ENCODE peak calls at places on chromosomes 3 and 15, in six cellular contexts. I is IMR-90, K is H1, R is neuronal stem cell, E is trophoblast cell, S is mesenchymal stem cell. V is an unnamed sample.

GRCh38 chr3:81760215-81760614 is 1.2 kb downstream of the GBE1 start:
- DNase-seq in S (no peak), I (no peak), K (no peak), E (no peak), R (no peak), V (no peak)

GRCh38 chr3:195001961-195002861 is 268.7 kb downstream of the XXYLT1 start:
- DNase-seq in R (peak), S (peak), E (no peak), I (peak), K (peak), V (peak)

GRCh38 chr15:52163321-52164190 is 27.6 kb downstream of the GNB5 start:
- DNase-seq in R (no peak), I (no peak), S (no peak), K (peak), E (no peak), V (peak)

GRCh38 chr3:42746455-42747450 is 26.3 kb downstream of the CCDC13 start:
- DNase-seq in R (no peak), S (peak), I (peak), K (peak), E (no peak), V (peak)

GRCh38 chr3:105385868-105386508 is 19.3 kb downstream of the ALCAM start:
- DNase-seq in K (no peak), S (no peak), I (no peak), R (no peak), E (no peak), V (no peak)

GRCh38 chr3:177751770-177752169 is 554.5 kb upstream of the TBL1XR1 start:
- DNase-seq in S (no peak), R (no peak), E (no peak), K (no peak), I (no peak), V (no peak)

GRCh38 chr15:24916305-24917009 is 38.3 kb upstream of the SNRPN start:
- DNase-seq in R (no peak), K (no peak), S (no peak), E (no peak), I (no peak), V (no peak)

GRCh38 chr3:190902292-190902691 is 39.8 kb upstream of the GMNC start:
- DNase-seq in I (no peak), R (no peak), E (no peak), K (no peak), S (no peak), V (no peak)

GRCh38 chr3:152176241-152176640 is 92.5 kb upstream of the MBNL1 start:
- DNase-seq in R (no peak), K (no peak), E (no peak), I (peak), S (no peak), V (no peak)

GRCh38 chr3:27976933-27977332 is 254.8 kb upstream of the EOMES start:
- DNase-seq in S (no peak), I (peak), R (no peak), K (no peak), E (peak), V (no peak)

GRCh38 chr3:139894638-139894989 is 40.4 kb upstream of the CLSTN2 start:
- DNase-seq in I (no peak), K (no peak), R (no peak), E (no peak), S (no peak), V (no peak)

GRCh38 chr3:152428577-152428976 is 159.8 kb downstream of the MBNL1 start:
- DNase-seq in I (no peak), S (no peak), R (no peak), E (no peak), K (no peak), V (no peak)

GRCh38 chr15:76953913-76954312 is 22.4 kb downstream of the RCN2 start:
- DNase-seq in K (no peak), S (no peak), I (no peak), R (no peak), E (no peak), V (no peak)

GRCh38 chr3:54343495-54343894 is 221.1 kb downstream of the CACNA2D3 start:
- DNase-seq in E (no peak), K (no peak), I (no peak), R (no peak), S (no peak), V (no peak)

GRCh38 chr3:18295171-18295920 is 129.8 kb downstream of the SATB1 start:
- DNase-seq in E (peak), I (peak), K (peak), R (peak), S (no peak), V (peak)

GRCh38 chr3:54228806-54229205 is 106.5 kb downstream of the CACNA2D3 start:
- DNase-seq in S (no peak), I (no peak), K (no peak), E (no peak), R (no peak), V (no peak)

GRCh38 chr3:111735271-111735758 is 123.8 kb upstream of the PHLDB2 start:
- DNase-seq in E (peak), R (no peak), I (peak), K (no peak), S (peak), V (no peak)

GRCh38 chr15:85878866-85879265 is 84.1 kb upstream of the KLHL25 start:
- DNase-seq in E (no peak), S (no peak), R (no peak), I (no peak), K (no peak), V (no peak)

GRCh38 chr15:77243716-77244401 is 172.9 kb upstream of the TSPAN3 start:
- DNase-seq in R (no peak), S (no peak), K (no peak), E (no peak), I (no peak), V (no peak)

GRCh38 chr3:175199961-175200360 is 340.8 kb downstream of the NAALADL2 start:
- DNase-seq in K (no peak), S (peak), E (no peak), I (peak), R (no peak), V (no peak)

GRCh38 chr3:100753846-100754245 is 44.6 kb downstream of the TFG start:
- DNase-seq in K (no peak), I (peak), E (no peak), R (no peak), S (no peak), V (no peak)

GRCh38 chr3:14803981-14804834 is 14.6 kb upstream of the FGD5 start:
- DNase-seq in R (no peak), S (no peak), K (no peak), I (no peak), E (no peak), V (no peak)

GRCh38 chr15:101277038-101277822 is at the start of gene SELENOS:
- DNase-seq in S (peak), K (peak), R (peak), I (peak), E (peak), V (peak)

GRCh38 chr15:91561371-91562100 is 292.0 kb upstream of the SLCO3A1 start:
- DNase-seq in R (no peak), S (no peak), K (no peak), E (no peak), I (peak), V (no peak)

GRCh38 chr3:23723153-23723552 is 82.6 kb upstream of the UBE2E1 start:
- DNase-seq in S (no peak), K (peak), E (no peak), R (no peak), I (no peak), V (no peak)

GRCh38 chr3:142645236-142645793 is 49.1 kb downstream of the PLS1 start:
- DNase-seq in K (no peak), R (no peak), S (peak), E (no peak), I (peak), V (no peak)

GRCh38 chr15:80974914-80975313 is 14.7 kb downstream of the MESD start:
- DNase-seq in S (no peak), R (no peak), E (no peak), K (no peak), I (no peak), V (no peak)
- H3K14ac ChIP-seq in S (no peak), R (no peak), E (no peak), K (no peak), I (no peak), V (no peak)

DNA sequence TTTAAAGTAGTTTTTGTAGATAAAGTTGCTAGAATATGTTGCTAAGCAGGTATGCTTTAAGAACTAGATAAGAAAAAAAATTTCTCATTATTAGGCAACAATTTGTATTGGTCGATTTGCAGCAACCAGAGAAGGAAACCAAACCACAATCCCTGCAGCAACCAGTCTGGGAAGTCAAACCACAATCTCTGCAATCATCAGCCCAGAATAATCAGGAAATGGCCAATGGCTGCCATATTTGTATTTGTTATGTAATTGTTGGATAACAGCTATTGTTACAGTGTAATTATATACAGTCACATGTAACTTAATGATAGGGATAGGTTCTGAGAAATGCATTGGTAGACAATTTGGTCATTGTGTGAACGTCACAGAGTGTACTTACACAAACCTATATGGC is 23.6 kb downstream of the STXBP5L start:
- DNase-seq in K (no peak), S (no peak), R (no peak), I (no peak), E (no peak), V (no peak)
- H3K14ac ChIP-seq in K (no peak), S (no peak), R (no peak), I (no peak), E (no peak), V (no peak)

DNA sequence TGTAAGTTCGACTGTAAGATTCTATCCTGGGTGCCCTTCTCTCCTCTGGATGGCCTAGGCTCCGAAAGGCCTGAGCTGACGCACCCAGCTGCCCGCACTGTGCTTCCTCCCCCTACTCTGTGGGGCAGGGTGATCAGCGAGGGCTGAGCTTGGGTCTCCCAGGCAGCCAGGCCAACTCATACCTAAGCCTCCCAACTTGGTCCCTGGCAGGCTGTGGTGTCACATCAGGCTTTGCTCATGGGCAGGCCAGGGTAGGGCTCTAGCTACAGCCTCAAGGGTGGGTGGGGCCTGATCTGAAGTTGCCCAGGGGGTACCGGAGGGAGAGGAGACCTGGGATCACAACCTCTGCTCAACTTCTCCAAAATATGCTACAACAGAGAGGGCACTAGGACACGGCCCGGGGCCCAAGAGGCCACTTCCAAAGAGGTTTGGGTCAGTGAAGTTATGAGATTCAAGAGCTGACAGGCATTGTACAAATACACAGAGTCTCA is 123.1 kb downstream of the ADCY5 start:
- DNase-seq in K (no peak), R (no peak), E (no peak), S (no peak), I (no peak), V (no peak)
- H3K14ac ChIP-seq in K (no peak), R (no peak), E (no peak), S (no peak), I (no peak), V (no peak)

GRCh38 chr15:48250640-48251076 is 44.6 kb downstream of the SLC12A1 start:
- DNase-seq in S (peak), E (peak), K (peak), R (peak), I (peak), V (peak)
- H3K14ac ChIP-seq in S (no peak), E (no peak), K (no peak), R (no peak), I (no peak), V (no peak)

GRCh38 chr15:36885709-36886108 is 214.6 kb downstream of the MEIS2 start:
- DNase-seq in K (no peak), I (no peak), S (no peak), R (no peak), E (no peak), V (no peak)
- H3K14ac ChIP-seq in K (no peak), I (no peak), S (no peak), R (no peak), E (no peak), V (no peak)